ENCODE peak calls at places on chromosomes 11 and 22, in five cellular contexts. W is mammary epithelial cell, Z is neural progenitor cell, L is A549, E is IMR-90. B is an unnamed sample.

GRCh38 chr11:133762538-133762937 is 82.8 kb downstream of the SPATA19 start:
- DNase-seq in W (no peak), Z (no peak), L (no peak), E (no peak), B (no peak)

GRCh38 chr11:123707206-123707605 is 34.3 kb downstream of the ZNF202 start:
- DNase-seq in W (no peak), Z (no peak), L (no peak), E (no peak), B (no peak)

GRCh38 chr11:3641191-3641590 is 601 bp downstream of the ART5 start:
- DNase-seq in W (no peak), Z (no peak), L (no peak), E (no peak), B (no peak)

GRCh38 chr11:64334764-64335741 is 5.0 kb upstream of the CCDC88B start:
- DNase-seq in W (peak; percentile 99), Z (peak; percentile 51), L (peak; percentile 97), E (peak; percentile 96), B (peak; percentile 92)

GRCh38 chr11:77109236-77110019 is 6.8 kb downstream of the OMP start:
- DNase-seq in W (no peak), Z (no peak), L (no peak), E (peak; percentile 37), B (no peak)

GRCh38 chr22:37080438-37080837 is 28.9 kb downstream of the KCTD17 start:
- DNase-seq in W (no peak), Z (no peak), L (no peak), E (no peak), B (no peak)

GRCh38 chr11:6531267-6531752 is 34.2 kb downstream of the DNHD1 start:
- DNase-seq in W (peak; percentile 21), Z (peak; percentile 59), L (peak; percentile 79), E (peak; percentile 52), B (peak; percentile 49)

GRCh38 chr11:76962583-76963416 is 71.4 kb upstream of the B3GNT6 start:
- DNase-seq in W (no peak), Z (no peak), L (no peak), E (no peak), B (peak; percentile 69)

DNA sequence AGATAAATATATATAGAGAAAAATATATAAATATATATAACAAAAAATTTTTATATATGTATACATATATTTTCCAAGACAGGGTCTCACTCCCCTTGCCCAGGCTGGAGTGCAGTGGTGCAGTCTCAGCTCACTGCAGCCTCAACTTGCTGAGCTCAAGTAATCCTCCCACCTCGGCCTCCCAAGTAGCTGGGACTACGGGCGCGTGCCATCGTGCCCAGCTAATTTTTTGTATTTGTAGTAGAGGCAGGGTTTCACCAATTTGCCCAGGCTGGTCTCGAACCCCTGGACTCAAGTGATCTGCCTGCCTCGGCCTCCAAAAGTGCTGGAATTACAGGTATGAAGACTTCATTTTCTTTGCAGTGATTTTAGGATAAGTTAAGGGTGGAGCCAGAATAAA is 38.9 kb upstream of the SEPTIN5 start:
- DNase-seq in W (no peak), Z (no peak), L (no peak), E (no peak), B (no peak)
- H3K4me3 ChIP-seq in W (no peak overlapping the region), Z (no peak overlapping the region), L (no peak overlapping the region), E (no peak overlapping the region), B (no peak overlapping the region)

DNA sequence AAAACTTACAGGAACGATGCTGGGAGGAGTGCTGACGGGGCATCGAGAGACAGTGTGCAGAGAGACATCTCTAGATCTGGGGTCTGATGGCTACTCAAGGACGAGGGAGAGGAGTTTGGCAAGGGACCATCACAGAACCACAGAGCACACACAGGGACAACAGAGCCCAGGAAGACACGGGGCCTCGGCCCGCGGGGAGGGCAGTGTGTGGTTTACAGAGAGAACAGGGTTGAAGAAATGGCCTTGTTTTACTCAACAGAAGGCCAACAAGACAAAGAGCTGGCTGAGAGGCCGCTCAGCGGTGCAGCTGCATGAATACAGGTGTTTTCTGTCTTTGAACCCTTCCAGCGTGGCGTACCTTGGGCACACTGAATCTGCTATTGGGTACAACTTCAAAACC is 20.5 kb upstream of the BID start:
- DNase-seq in W (no peak), Z (no peak), L (no peak), E (no peak), B (no peak)
- H3K4me2 ChIP-seq in W (no peak overlapping the region), Z (no peak overlapping the region), L (no peak overlapping the region), E (no peak overlapping the region), B (no peak overlapping the region)

DNA sequence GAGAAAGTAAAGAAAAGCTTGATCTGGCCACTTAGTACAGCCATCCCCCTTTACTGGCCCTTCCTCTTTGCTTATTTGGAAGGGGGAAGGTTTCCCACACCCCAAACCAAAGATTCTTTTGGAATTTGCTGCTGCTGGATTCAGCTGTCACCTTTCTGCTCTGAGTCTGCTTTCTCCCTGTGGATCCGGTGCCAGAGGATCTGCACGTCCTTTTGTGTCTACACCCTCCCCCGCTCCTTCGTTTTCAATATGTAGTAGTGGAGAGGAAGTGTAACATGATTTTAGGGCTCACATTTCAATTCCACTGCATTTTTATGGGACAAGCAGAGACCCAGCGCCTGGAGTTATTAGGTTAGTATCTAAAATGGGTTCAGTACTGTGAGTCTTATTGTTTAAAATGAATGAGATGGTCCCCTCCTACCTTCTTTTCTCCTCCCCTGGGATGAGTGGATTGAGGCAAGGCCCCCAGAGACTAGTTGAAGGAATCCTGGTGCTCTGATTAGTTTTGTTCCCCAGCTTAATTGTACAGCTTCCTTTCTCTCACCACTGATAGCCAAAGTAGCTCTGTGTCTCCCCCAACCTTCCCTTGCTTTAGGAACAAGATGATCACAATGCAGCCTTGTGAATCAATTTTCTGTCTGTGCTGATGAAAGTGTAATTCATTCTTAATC is 30.5 kb upstream of the CABP7 start:
- DNase-seq in W (no peak), Z (peak; percentile 42), L (no peak), E (no peak), B (no peak)
- H3K4me3 ChIP-seq in W (no peak overlapping the region), Z (no peak overlapping the region), L (no peak overlapping the region), E (no peak overlapping the region), B (no peak overlapping the region)

DNA sequence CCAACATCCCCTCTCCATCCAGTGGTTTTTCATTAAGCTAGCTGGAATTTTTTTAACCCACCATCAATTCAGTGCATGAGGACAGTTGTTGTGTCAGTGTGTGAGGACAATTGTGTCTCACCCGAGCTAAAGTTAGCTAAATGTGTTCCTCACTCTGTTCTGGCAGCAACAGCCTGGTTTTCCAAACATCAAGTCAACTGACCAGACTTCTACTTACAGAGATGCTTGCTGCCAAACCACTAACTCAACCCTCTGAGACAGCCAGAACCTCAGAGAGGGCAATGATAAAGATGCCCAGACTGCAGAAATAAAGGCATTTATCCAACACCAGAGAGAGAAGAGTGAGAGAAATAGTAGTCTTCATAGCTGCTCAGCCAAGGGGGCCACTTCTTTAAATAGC is 6.7 kb downstream of the PAMR1 start:
- DNase-seq in W (no peak), Z (no peak), L (no peak), E (no peak), B (no peak)
- H3K4me2 ChIP-seq in W (no peak overlapping the region), Z (no peak overlapping the region), L (no peak overlapping the region), E (no peak overlapping the region), B (no peak overlapping the region)

GRCh38 chr11:46597609-46598219 is 3.9 kb upstream of the AMBRA1 start:
- DNase-seq in W (no peak), Z (no peak), L (no peak), E (peak; percentile 70), B (no peak)
- H3K4me3 ChIP-seq in W (no peak overlapping the region), Z (no peak overlapping the region), L (no peak overlapping the region), E (no peak overlapping the region), B (no peak overlapping the region)

GRCh38 chr22:19018256-19018655 is 82.2 kb upstream of the PRODH start:
- DNase-seq in W (no peak), Z (no peak), L (no peak), E (no peak), B (no peak)

GRCh38 chr22:19014886-19015285 is 78.8 kb upstream of the PRODH start:
- DNase-seq in W (no peak), Z (no peak), L (no peak), E (no peak), B (no peak)

GRCh38 chr22:19016081-19016480 is 80.0 kb upstream of the PRODH start:
- DNase-seq in W (no peak), Z (no peak), L (no peak), E (no peak), B (no peak)

GRCh38 chr22:19011075-19011474 is 75.0 kb upstream of the PRODH start:
- DNase-seq in W (no peak), Z (no peak), L (no peak), E (no peak), B (no peak)

GRCh38 chr22:19012308-19012990 is 76.4 kb upstream of the PRODH start:
- DNase-seq in W (no peak), Z (no peak), L (no peak), E (no peak), B (no peak)
- H3K4me2 ChIP-seq in W (no peak overlapping the region), Z (no peak overlapping the region), L (peak overlapping the region; percentile 48), E (no peak overlapping the region), B (no peak overlapping the region)

GRCh38 chr22:30611197-30611596 is 4.2 kb downstream of the TCN2 start:
- DNase-seq in W (peak; percentile 32), Z (no peak), L (no peak), E (peak; percentile 26), B (no peak)

GRCh38 chr22:30607300-30607930 is 441 bp downstream of the TCN2 start:
- DNase-seq in W (no peak), Z (peak; percentile 28), L (no peak), E (no peak), B (no peak)

GRCh38 chr22:30610299-30610698 is 3.3 kb downstream of the TCN2 start:
- DNase-seq in W (no peak), Z (no peak), L (no peak), E (no peak), B (no peak)

GRCh38 chr22:30607939-30608338 is 965 bp downstream of the TCN2 start:
- DNase-seq in W (no peak), Z (no peak), L (no peak), E (no peak), B (no peak)

GRCh38 chr22:30609260-30610185 is 2.5 kb downstream of the TCN2 start:
- DNase-seq in W (peak; percentile 89), Z (no peak), L (peak; percentile 78), E (peak; percentile 86), B (peak; percentile 85)
- H3K4me3 ChIP-seq in W (no peak overlapping the region), Z (no peak overlapping the region), L (no peak overlapping the region), E (no peak overlapping the region), B (no peak overlapping the region)

DNA sequence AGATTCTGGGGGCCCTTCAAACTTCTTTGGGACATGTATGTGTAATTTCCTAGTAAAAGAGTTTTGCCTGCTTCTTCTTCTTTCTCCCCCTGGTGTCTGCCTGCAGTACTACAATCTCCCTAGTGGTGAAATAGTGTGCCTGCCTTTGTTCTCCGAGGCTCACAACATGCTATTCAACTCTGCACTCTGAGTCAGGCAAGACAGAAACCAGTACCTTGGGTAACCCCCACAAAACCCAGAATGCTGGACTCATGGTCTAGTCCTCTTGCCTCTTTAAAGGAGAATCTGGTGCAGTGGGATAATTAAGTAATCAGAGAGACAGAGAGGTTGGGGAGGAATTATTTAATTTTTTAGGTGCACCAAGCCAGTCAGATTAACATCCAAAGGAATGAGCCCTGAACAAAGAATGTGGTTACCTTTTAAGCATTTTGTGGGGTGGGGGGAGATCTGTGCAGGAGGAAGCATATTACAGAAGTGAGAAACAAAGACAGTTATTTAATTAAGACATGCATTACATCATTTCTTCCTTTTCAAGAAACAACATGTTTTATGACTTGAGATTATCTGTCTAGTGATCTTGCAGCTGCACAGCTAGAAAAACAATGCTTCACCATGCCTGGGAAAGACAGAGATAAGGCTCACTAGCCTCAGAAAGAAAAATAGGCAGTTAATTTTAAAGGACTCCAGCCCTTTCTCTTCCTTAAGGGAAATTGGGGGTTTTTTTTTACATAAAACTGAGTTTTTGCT is 11.0 kb upstream of the MS4A6A start:
- DNase-seq in W (peak; percentile 89), Z (peak; percentile 72), L (peak; percentile 32), E (peak; percentile 11), B (peak; percentile 66)
- H3K4me2 ChIP-seq in W (no peak overlapping the region), Z (no peak overlapping the region), L (no peak overlapping the region), E (no peak overlapping the region), B (no peak overlapping the region)

B was measured in hepatocyte.